ENCODE peak calls at places on chromosomes 13 and 19, in six cellular contexts. G, R, N, X, S and J are unnamed samples.

GRCh38 chr19:3350014-3350663 is 16.2 kb upstream of the NFIC start:
- DNase-seq in G (no peak), N (no peak), R (no peak), S (no peak), X (no peak), J (peak)

GRCh38 chr19:4916292-4917082 is 7.2 kb downstream of the UHRF1 start:
- DNase-seq in G (no peak), X (no peak), N (no peak), R (peak), S (no peak), J (no peak)

GRCh38 chr13:98083507-98083906 is 59.4 kb upstream of the FARP1 start:
- DNase-seq in G (peak), R (no peak), N (no peak), X (no peak), S (no peak), J (no peak)

GRCh38 chr19:30719991-30720329 is 347.8 kb downstream of the ZNF536 start:
- DNase-seq in N (no peak), R (no peak), G (peak), X (no peak), S (no peak), J (no peak)

GRCh38 chr19:49552749-49553148 is 24.9 kb downstream of the RCN3 start:
- DNase-seq in R (no peak), G (no peak), N (no peak), S (no peak), X (no peak), J (no peak)

GRCh38 chr13:44271031-44271433 is 102.6 kb upstream of the SERP2 start:
- DNase-seq in X (no peak), S (no peak), G (no peak), N (no peak), R (no peak), J (no peak)

GRCh38 chr13:99320693-99321481 is 13.7 kb upstream of the GPR183 start:
- DNase-seq in X (peak), S (no peak), N (no peak), G (peak), R (no peak), J (peak)

GRCh38 chr19:37466798-37467607 is at the start of gene ZNF569:
- DNase-seq in G (peak), R (peak), N (peak), X (peak), S (no peak), J (no peak)

GRCh38 chr13:21014139-21014665 is 47.2 kb downstream of the LATS2 start:
- DNase-seq in X (no peak), G (no peak), S (no peak), N (no peak), R (no peak), J (no peak)

GRCh38 chr13:21071015-21071414 is 9.6 kb upstream of the LATS2 start:
- DNase-seq in X (no peak), N (no peak), S (no peak), G (no peak), R (no peak), J (no peak)

GRCh38 chr19:41264581-41265375 is 606 bp downstream of the HNRNPUL1 start:
- DNase-seq in N (no peak), S (no peak), R (peak), G (peak), X (no peak), J (peak)

GRCh38 chr19:10602330-10603083 is 15.4 kb upstream of the AP1M2 start:
- DNase-seq in S (no peak), N (no peak), X (no peak), R (peak), G (peak), J (peak)

GRCh38 chr19:49335071-49335783 is at the start of gene CD37:
- DNase-seq in X (no peak), N (no peak), R (peak), G (no peak), S (no peak), J (no peak)

GRCh38 chr13:98206946-98207345 is 29.9 kb upstream of the RNF113B start:
- DNase-seq in S (no peak), N (no peak), X (no peak), G (peak), R (no peak), J (peak)

GRCh38 chr19:55091126-55091910 is 15.6 kb downstream of the EPS8L1 start:
- DNase-seq in R (no peak), N (no peak), S (no peak), G (no peak), X (no peak), J (no peak)